ENCODE peak calls at places on chromosome 10, in four cellular contexts. T, C, S and R are unnamed samples.
A peak's percentile ranks its signal among the peaks of the same experiment; 100 is the strongest.

GRCh38 chr10:47253651-47254375 is 46.2 kb upstream of the GDF10 start:
- DNase-seq in T (no peak), C (no peak), S (no peak), R (no peak)

GRCh38 chr10:87842220-87842641 is 21.1 kb downstream of the KLLN start:
- DNase-seq in T (no peak), C (peak; percentile 81), S (no peak), R (no peak)

GRCh38 chr10:123564631-123565030 is 101.5 kb upstream of the GPR26 start:
- DNase-seq in T (no peak), C (no peak), S (no peak), R (no peak)

GRCh38 chr10:6894405-6894804 is 314.3 kb upstream of the PRKCQ start:
- DNase-seq in T (no peak), C (no peak), S (no peak), R (no peak)

GRCh38 chr10:73907841-73908517 is 3.0 kb upstream of the PLAU start:
- DNase-seq in T (peak; percentile 13), C (no peak), S (no peak), R (no peak)

GRCh38 chr10:99292159-99292558 is 37.0 kb upstream of the CNNM1 start:
- DNase-seq in T (no peak), C (no peak), S (no peak), R (no peak)

GRCh38 chr10:58299580-58299979 is 30.6 kb downstream of the CISD1 start:
- DNase-seq in T (peak; percentile 77), C (peak; percentile 38), S (peak; percentile 85), R (no peak)

GRCh38 chr10:48611133-48611532 is 6.3 kb upstream of the ARHGAP22 start:
- DNase-seq in T (no peak), C (no peak), S (no peak), R (no peak)

GRCh38 chr10:124636271-124636993 is 107.7 kb downstream of the FAM53B start:
- DNase-seq in T (no peak), C (no peak), S (no peak), R (peak; percentile 84)

GRCh38 chr10:132350391-132350790 is 18.4 kb downstream of the LRRC27 start:
- DNase-seq in T (no peak), C (no peak), S (no peak), R (peak; percentile 61)

GRCh38 chr10:62413048-62413447 is 38.9 kb downstream of the ZNF365 start:
- DNase-seq in T (no peak), C (no peak), S (no peak), R (no peak)

GRCh38 chr10:16828731-16829175 is 11.5 kb upstream of the RSU1 start:
- DNase-seq in T (no peak), C (no peak), S (no peak), R (no peak)

GRCh38 chr10:83372646-83373045 is 766.7 kb upstream of the GHITM start:
- DNase-seq in T (no peak), C (no peak), S (no peak), R (no peak)

GRCh38 chr10:93496322-93497041 is at the start of gene CEP55:
- DNase-seq in T (peak; percentile 93), C (peak; percentile 84), S (peak; percentile 96), R (peak; percentile 99)

DNA sequence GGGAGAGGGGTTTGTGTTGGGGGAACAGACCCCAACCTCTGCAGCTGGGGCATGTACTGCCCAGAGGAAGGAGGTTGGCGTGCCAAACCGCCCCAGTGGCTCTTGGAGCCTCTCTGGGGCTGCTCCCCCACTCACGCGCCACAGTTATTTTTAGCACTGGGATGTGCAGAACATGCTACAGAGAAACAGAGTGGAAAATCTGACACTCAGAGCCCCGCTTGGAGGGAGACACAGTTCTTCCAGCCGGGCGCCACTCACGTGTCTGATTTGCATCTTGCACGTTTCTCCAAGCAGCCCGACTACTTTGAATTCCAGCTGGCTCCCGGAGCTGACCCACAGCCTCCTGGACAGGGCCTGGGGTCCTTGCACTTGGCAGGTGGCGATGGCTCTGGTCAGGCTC is 182.0 kb downstream of the RPS24 start:
- DNase-seq in T (no peak), C (no peak), S (no peak), R (no peak)
- TF ChIP-seq POLR2AphosphoS5 in T (no peak), C (no peak), S (no peak), R (peak; percentile 55)

DNA sequence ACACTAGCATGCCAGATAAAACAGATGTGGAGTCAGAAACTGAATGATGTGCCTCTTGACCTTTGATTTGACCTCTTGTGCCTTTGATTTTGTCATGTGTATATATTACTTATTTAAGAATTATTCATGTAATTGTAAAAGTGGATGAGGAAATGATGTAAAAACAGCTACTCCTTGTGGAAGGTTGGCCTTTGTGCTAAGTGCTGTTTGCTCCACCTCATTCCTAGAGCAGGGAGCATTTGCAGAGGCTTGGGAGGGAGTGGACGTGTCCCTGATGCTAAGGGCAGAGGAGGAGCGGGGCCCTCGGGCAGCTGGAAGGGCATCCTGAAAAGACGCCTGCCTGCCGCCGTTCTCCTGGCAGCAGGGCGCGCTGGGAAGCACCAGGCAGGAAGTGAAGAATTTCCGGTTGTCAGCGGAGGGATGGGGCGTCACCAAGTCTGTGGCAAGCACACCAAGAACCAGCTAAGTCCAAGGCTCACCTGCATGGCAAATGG is 197.6 kb upstream of the ZNF32 start:
- DNase-seq in T (no peak), C (no peak), S (no peak), R (no peak)
- TF ChIP-seq POLR2AphosphoS5 in T (no peak), C (no peak), S (no peak), R (peak; percentile 81)

GRCh38 chr10:42552188-42553063 is 85.9 kb downstream of the ZNF33B start:
- DNase-seq in T (peak; percentile 94), C (peak; percentile 95), S (peak; percentile 99), R (peak; percentile 98)
- TF ChIP-seq POLR2AphosphoS5 in T (no peak), C (peak; percentile 62), S (peak; percentile 69), R (peak; percentile 90)

DNA sequence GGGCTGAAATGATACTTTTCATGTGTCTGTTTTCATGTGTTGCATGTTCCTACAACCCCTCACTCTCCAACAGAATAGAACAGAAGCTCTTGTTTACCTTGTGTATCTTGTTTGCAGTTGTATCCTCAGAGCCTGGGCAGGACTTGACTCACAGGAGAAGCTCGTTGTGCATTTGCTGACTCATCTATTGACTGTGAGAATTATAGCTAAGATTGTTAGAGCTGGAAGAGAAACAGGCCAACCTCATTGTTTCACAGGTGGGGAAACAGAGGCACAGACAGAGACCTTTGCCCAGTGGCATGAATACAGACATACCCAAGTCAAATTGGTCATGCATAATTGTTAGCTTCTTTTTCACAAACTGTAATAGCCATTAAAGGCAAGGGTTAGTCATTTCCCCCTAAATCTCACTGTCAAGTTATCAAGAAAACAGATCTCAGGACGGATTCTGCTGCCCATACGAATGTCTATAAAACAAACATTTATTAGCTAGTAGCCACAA is 4.6 kb upstream of the TSPAN15 start:
- DNase-seq in T (no peak), C (peak; percentile 63), S (no peak), R (no peak)
- TF ChIP-seq POLR2AphosphoS5 in T (no peak), C (no peak), S (no peak), R (no peak)

DNA sequence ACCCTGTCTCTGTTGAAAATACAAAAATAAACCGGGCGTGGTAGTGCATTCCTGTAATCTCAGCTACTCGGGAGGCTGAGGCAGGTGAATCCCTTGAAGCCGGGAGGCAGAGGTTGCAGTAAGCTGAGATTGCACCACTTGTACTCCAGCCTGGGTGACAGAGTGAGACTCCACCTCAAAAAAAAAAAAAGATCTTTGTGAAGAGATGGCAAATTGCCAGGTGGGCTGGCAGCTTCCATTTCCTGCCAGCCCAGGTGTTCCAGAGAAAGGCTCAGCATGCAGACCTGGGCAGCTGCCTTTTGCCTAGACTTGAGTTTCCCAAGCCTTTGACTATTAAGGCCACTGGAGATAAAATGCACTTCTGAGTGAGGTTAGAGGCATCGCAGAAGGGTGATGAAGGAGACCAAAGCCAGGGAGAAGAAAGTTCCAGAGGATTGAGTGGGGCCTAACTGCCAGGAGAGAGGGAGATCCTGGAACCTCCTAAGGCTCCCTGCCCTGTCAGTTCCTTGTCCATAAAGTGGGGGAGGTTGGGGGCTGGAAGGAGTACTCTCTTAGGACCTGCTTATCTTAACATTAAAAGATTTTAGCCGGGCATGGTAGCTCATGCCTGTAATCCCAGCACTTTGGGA is 10.0 kb upstream of the DDIT4 start:
- DNase-seq in T (no peak), C (no peak), S (peak; percentile 23), R (no peak)
- TF ChIP-seq POLR2AphosphoS5 in T (no peak), C (peak; percentile 65), S (no peak), R (peak; percentile 31)

GRCh38 chr10:43691503-43691902 is 42.8 kb upstream of the ZNF32 start:
- DNase-seq in T (no peak), C (no peak), S (no peak), R (no peak)

GRCh38 chr10:43689955-43690771 is 41.5 kb upstream of the ZNF32 start:
- DNase-seq in T (peak; percentile 92), C (peak; percentile 29), S (peak; percentile 85), R (peak; percentile 94)

GRCh38 chr10:43694526-43694925 is 45.8 kb upstream of the ZNF32 start:
- DNase-seq in T (no peak), C (no peak), S (no peak), R (peak; percentile 51)

GRCh38 chr10:43693602-43694001 is 44.9 kb upstream of the ZNF32 start:
- DNase-seq in T (no peak), C (no peak), S (no peak), R (no peak)

DNA sequence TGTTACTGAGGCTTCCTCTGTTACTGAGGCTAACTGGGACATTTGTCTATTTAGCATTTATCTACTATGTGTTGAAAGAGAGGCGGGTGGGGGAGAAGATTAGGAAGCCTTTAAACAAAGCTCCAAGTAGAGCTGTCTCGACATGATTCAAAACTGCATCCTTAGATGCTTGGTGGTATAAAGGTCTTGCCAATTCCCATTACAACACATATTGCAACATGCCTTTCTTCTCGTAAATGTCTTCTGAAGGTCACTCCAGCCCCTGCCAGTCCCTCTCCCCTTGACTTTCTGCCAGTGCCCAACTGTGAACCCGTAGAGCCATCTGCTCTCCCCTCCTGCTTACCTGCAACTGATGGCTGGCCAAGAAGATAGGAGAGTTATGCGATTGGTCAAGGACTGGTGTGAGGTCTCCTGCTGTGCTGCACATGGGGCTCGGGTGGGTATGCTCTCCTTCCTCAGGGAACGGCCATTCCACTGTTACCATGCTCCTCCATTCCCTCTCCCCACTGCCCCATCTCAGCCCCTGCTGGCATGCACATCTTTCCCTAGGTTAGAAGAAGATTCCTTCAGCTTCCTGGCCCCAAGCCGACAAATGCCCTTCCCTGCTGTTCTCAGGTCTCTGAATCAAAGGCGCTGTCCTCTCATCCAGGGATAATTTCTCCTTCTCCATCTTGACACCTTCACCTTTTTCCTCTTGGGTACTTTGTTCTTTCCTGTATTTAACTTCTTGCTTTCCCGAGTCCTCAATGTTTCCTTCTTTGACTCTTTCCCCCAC is 43.6 kb upstream of the ZNF32 start:
- DNase-seq in T (no peak), C (no peak), S (no peak), R (peak; percentile 54)
- TF ChIP-seq POLR2AphosphoS5 in T (no peak), C (no peak), S (no peak), R (no peak)

DNA sequence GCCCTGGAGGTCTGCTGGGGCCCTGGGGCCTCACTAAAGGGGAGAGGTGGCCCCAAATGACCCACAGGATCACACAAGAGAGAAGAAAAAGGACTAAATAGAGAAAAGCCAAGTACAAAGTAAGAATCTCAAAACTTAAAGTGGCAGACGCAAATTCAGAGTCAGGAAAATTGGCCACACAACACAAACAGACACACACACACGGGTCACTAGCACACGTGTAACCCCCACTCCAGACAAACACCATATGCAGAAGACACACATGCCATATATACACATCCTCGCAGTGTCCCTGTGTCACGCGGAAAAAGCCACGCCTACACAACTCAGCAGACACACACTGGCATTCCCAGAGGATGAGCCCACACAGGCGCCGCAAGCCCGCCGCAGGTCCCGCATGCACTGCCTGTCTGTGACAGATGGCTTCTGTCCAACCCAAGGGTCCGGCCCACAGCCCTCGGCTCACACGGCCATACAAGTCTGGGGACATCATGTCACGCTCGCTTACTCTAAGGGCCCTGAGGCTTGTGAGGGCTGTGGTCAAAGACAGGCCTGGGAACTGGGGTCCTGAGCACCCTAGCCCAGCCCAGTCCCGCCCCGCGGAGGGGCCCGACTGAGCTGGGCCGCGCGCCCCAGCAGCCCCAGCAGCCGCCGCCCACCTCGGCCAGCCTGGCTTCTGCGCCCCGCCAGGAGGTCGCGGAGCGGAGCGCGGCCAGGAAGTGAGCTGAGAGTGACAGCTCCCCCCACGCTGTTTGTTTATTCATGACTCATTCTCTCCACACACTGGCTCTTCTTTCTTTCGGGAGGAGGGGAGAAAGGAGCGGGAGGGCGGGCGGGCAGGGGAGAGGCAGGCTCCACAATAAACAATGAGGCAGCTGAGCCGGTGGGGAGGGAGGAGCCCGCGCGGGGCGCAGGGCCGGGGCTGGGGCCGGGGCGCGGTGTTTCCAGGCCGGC is 95.5 kb upstream of the ZMIZ1 start:
- DNase-seq in T (peak; percentile 98), C (peak; percentile 84), S (peak; percentile 46), R (peak; percentile 89)
- TF ChIP-seq POLR2AphosphoS5 in T (peak; percentile 49), C (peak; percentile 57), S (no peak), R (peak; percentile 79)